ENCODE peak calls at places on chromosomes 13 and 19, in five cellular contexts. B is cardiac muscle cell, K is MG63, P is body of pancreas, U is ovary. I is an unnamed sample.

GRCh38 chr13:31172001-31172400 is 10.3 kb upstream of the HSPH1 start:
- DNase-seq in B (peak; percentile 84), K (no peak), P (no peak), U (no peak), I (no peak)

GRCh38 chr13:27997904-27998522 is 9.5 kb upstream of the URAD start:
- DNase-seq in B (peak; percentile 52), K (peak; percentile 55), P (peak; percentile 73), U (no peak), I (peak; percentile 20)

GRCh38 chr13:20414475-20415287 is 111.0 kb downstream of the CRYL1 start:
- DNase-seq in B (no peak), K (no peak), P (no peak), U (no peak), I (no peak)

GRCh38 chr13:23806874-23807522 is 82.2 kb downstream of the MIPEP start:
- DNase-seq in B (no peak), K (no peak), P (no peak), U (no peak), I (peak; percentile 0)

GRCh38 chr19:41403181-41403970 is 5.8 kb downstream of the BCKDHA start:
- DNase-seq in B (no peak), K (no peak), P (no peak), U (no peak), I (peak; percentile 15)

GRCh38 chr19:55696301-55697068 is 21.5 kb downstream of the EPN1 start:
- DNase-seq in B (no peak), K (no peak), P (peak; percentile 9), U (no peak), I (no peak)

GRCh38 chr19:50932018-50932689 is 20.7 kb downstream of the KLK5 start:
- DNase-seq in B (no peak), K (peak; percentile 97), P (no peak), U (no peak), I (no peak)

GRCh38 chr19:38978315-38978689 is 2.8 kb upstream of the FBXO17 start:
- DNase-seq in B (no peak), K (peak; percentile 10), P (no peak), U (no peak), I (no peak)

GRCh38 chr13:31965361-31966066 is 66.1 kb upstream of the FRY start:
- DNase-seq in B (peak; percentile 61), K (peak; percentile 37), P (no peak), U (no peak), I (peak; percentile 19)

GRCh38 chr19:40612831-40613668 is 11.9 kb downstream of the LTBP4 start:
- DNase-seq in B (peak; percentile 31), K (peak; percentile 57), P (no peak), U (peak; percentile 71), I (peak; percentile 53)

GRCh38 chr19:920051-920857 is 3.1 kb downstream of the KISS1R start:
- DNase-seq in B (peak; percentile 53), K (no peak), P (no peak), U (no peak), I (peak; percentile 89)

GRCh38 chr13:46555722-46556121 is 2.8 kb downstream of the LRCH1 start:
- DNase-seq in B (no peak), K (no peak), P (no peak), U (no peak), I (no peak)

GRCh38 chr13:28754698-28755545 is 36.2 kb upstream of the SLC46A3 start:
- DNase-seq in B (peak; percentile 75), K (no peak), P (no peak), U (no peak), I (no peak)

GRCh38 chr13:99812611-99813010 is 159.0 kb downstream of the ZIC5 start:
- DNase-seq in B (no peak), K (peak; percentile 69), P (peak; percentile 26), U (no peak), I (no peak)

GRCh38 chr19:572891-573825 is 762 bp downstream of the BSG start:
- DNase-seq in B (peak; percentile 64), K (peak; percentile 54), P (peak; percentile 55), U (peak; percentile 62), I (peak; percentile 66)

GRCh38 chr19:49073514-49074378 is 1.2 kb upstream of the KCNA7 start:
- DNase-seq in B (no peak), K (peak; percentile 38), P (no peak), U (no peak), I (peak; percentile 61)

GRCh38 chr13:40536443-40537113 is 129.9 kb downstream of the FOXO1 start:
- DNase-seq in B (no peak), K (no peak), P (peak; percentile 88), U (no peak), I (peak; percentile 3)

GRCh38 chr13:98372886-98373285 is 195.8 kb upstream of the RNF113B start:
- DNase-seq in B (peak; percentile 38), K (no peak), P (no peak), U (no peak), I (no peak)

GRCh38 chr13:48448285-48448962 is 35.5 kb upstream of the LPAR6 start:
- DNase-seq in B (no peak), K (no peak), P (no peak), U (no peak), I (no peak)

GRCh38 chr19:49362048-49362925 is at the start of gene TEAD2:
- DNase-seq in B (peak; percentile 65), K (peak; percentile 78), P (peak; percentile 71), U (peak; percentile 85), I (no peak)

GRCh38 chr19:7919681-7920519 is at the start of gene SNAPC2:
- DNase-seq in B (peak; percentile 97), K (peak; percentile 99), P (peak; percentile 98), U (peak; percentile 96), I (peak; percentile 97)

GRCh38 chr13:97199451-97199850 is 22.7 kb upstream of the MBNL2 start:
- DNase-seq in B (no peak), K (no peak), P (no peak), U (no peak), I (no peak)

GRCh38 chr19:2270572-2271515 is 11.1 kb downstream of the PEAK3 start:
- DNase-seq in B (peak; percentile 92), K (peak; percentile 67), P (peak; percentile 85), U (peak; percentile 86), I (peak; percentile 86)

GRCh38 chr13:27174766-27175455 is 3.3 kb upstream of the USP12 start:
- DNase-seq in B (peak; percentile 15), K (no peak), P (no peak), U (no peak), I (no peak)

GRCh38 chr19:34188388-34188787 is 16.1 kb downstream of the LSM14A start:
- DNase-seq in B (peak; percentile 23), K (no peak), P (no peak), U (no peak), I (no peak)

GRCh38 chr13:73339086-73339485 is 280.3 kb downstream of the KLF5 start:
- DNase-seq in B (no peak), K (no peak), P (no peak), U (no peak), I (no peak)

GRCh38 chr13:113997845-113998751 is 24.2 kb upstream of the C13orf46 start:
- DNase-seq in B (peak; percentile 71), K (no peak), P (peak; percentile 35), U (peak; percentile 56), I (no peak)

GRCh38 chr19:41528106-41528505 is 47.9 kb upstream of the CEACAM21 start:
- DNase-seq in B (no peak), K (no peak), P (no peak), U (no peak), I (no peak)

GRCh38 chr13:73827434-73827833 is 306.8 kb downstream of the KLF12 start:
- DNase-seq in B (no peak), K (no peak), P (no peak), U (no peak), I (no peak)

GRCh38 chr19:11246941-11247340 is 7.5 kb downstream of the ANGPTL8 start:
- DNase-seq in B (no peak), K (no peak), P (no peak), U (no peak), I (no peak)

GRCh38 chr13:45718063-45718462 is 15.9 kb downstream of the CBY2 start:
- DNase-seq in B (peak; percentile 40), K (no peak), P (no peak), U (no peak), I (peak; percentile 35)

GRCh38 chr19:14561832-14562351 is 10.0 kb downstream of the NDUFB7 start:
- DNase-seq in B (peak; percentile 25), K (peak; percentile 86), P (peak; percentile 33), U (no peak), I (no peak)

GRCh38 chr19:53792721-53793433 is 31.2 kb downstream of the NLRP12 start:
- DNase-seq in B (peak; percentile 94), K (peak; percentile 90), P (peak; percentile 85), U (peak; percentile 53), I (peak; percentile 82)

GRCh38 chr13:46552302-46552680 is 679 bp upstream of the LRCH1 start:
- DNase-seq in B (no peak), K (no peak), P (peak; percentile 20), U (peak; percentile 10), I (peak; percentile 54)

GRCh38 chr13:97005631-97006262 is 11.5 kb upstream of the OXGR1 start:
- DNase-seq in B (peak; percentile 57), K (no peak), P (no peak), U (no peak), I (no peak)

GRCh38 chr13:100269837-100270236 is 180.9 kb downstream of the PCCA start:
- DNase-seq in B (peak; percentile 92), K (peak; percentile 59), P (peak; percentile 38), U (peak; percentile 59), I (peak; percentile 51)

GRCh38 chr19:44757057-44757734 is 8.7 kb downstream of the BCL3 start:
- DNase-seq in B (peak; percentile 91), K (no peak), P (peak; percentile 58), U (peak; percentile 77), I (peak; percentile 13)

GRCh38 chr13:34577051-34577450 is 365.0 kb upstream of the NBEA start:
- DNase-seq in B (peak; percentile 68), K (no peak), P (no peak), U (no peak), I (no peak)

GRCh38 chr13:91708558-91708957 is 310.1 kb downstream of the GPC5 start:
- DNase-seq in B (no peak), K (no peak), P (no peak), U (no peak), I (no peak)

GRCh38 chr19:12668937-12669271 is 2.3 kb downstream of the WDR83 start:
- DNase-seq in B (peak; percentile 59), K (peak; percentile 78), P (peak; percentile 50), U (no peak), I (peak; percentile 61)

I was measured in NCI-H69.